ENCODE peak calls at places on chromosomes 7 and 10, in eight cellular contexts. Z is GM23338, N is upper lobe of left lung, Q is brain microvascular endothelial cell, U is foreskin keratinocyte, F is cardiac muscle cell, A is endothelial cell of umbilical vein, D is uterus. B is an unnamed sample.

GRCh38 chr10:84933402-84933801 is 605.0 kb downstream of the CCSER2 start:
- DNase-seq in Z (no peak), U (no peak), F (no peak), Q (no peak), A (no peak), N (no peak), D (no peak), B (no peak)

GRCh38 chr7:158989006-158989405 is 132.6 kb downstream of the DYNC2I1 start:
- DNase-seq in U (no peak), Z (no peak), N (no peak), F (no peak), A (no peak), D (no peak), Q (no peak), B (no peak)

GRCh38 chr10:121942749-121943148 is 14.9 kb upstream of the ATE1 start:
- DNase-seq in Q (peak), U (peak), F (no peak), A (peak), N (peak), Z (no peak), D (no peak), B (peak)

GRCh38 chr7:19519443-19519977 is 189.3 kb downstream of the POLR1F start:
- DNase-seq in U (peak), D (no peak), Q (peak), F (peak), Z (no peak), A (no peak), N (no peak), B (peak)

GRCh38 chr7:98359395-98359794 is 41.5 kb downstream of the BAIAP2L1 start:
- DNase-seq in F (no peak), D (no peak), Q (no peak), N (no peak), A (no peak), U (no peak), Z (no peak), B (no peak)

GRCh38 chr7:140045697-140046096 is 17.1 kb downstream of the PARP12 start:
- DNase-seq in Z (no peak), A (no peak), D (no peak), U (no peak), Q (no peak), N (no peak), F (peak), B (no peak)

GRCh38 chr10:4501306-4501705 is 324.7 kb upstream of the AKR1E2 start:
- DNase-seq in F (no peak), A (peak), Q (peak), Z (no peak), N (no peak), U (no peak), D (no peak), B (no peak)

GRCh38 chr10:127832456-127832855 is 60.3 kb downstream of the CLRN3 start:
- DNase-seq in A (no peak), F (no peak), U (no peak), Q (no peak), N (no peak), D (no peak), Z (peak), B (no peak)

GRCh38 chr10:32189400-32190084 is 133.3 kb upstream of the KIF5B start:
- DNase-seq in D (no peak), N (peak), A (peak), Q (no peak), U (no peak), Z (peak), F (no peak), B (no peak)

GRCh38 chr10:58642283-58642682 is 129.6 kb downstream of the BICC1 start:
- DNase-seq in N (no peak), D (no peak), A (no peak), Z (no peak), F (no peak), Q (no peak), U (no peak), B (no peak)

GRCh38 chr7:76069238-76069638 is 21.3 kb downstream of the MDH2 start:
- DNase-seq in N (peak), A (peak), Z (peak), U (peak), F (peak), Q (peak), D (peak), B (peak)

GRCh38 chr7:112255388-112255720 is 48.9 kb downstream of the ZNF277 start:
- DNase-seq in N (no peak), F (no peak), D (no peak), Z (no peak), Q (no peak), U (no peak), A (no peak), B (no peak)

GRCh38 chr10:3639546-3639945 is 145.5 kb downstream of the KLF6 start:
- DNase-seq in A (no peak), D (no peak), Q (no peak), F (no peak), N (no peak), U (peak), Z (no peak), B (no peak)

GRCh38 chr10:99748823-99749451 is 16.9 kb downstream of the CUTC start:
- DNase-seq in D (no peak), N (no peak), U (no peak), A (no peak), Z (no peak), F (no peak), Q (no peak), B (no peak)

GRCh38 chr10:73790886-73791625 is 5.7 kb downstream of the ZSWIM8 start:
- DNase-seq in U (no peak), D (no peak), A (no peak), F (no peak), Q (no peak), Z (no peak), N (no peak), B (no peak)

GRCh38 chr10:35306852-35307251 is 29.5 kb upstream of the CCNY start:
- DNase-seq in F (no peak), Z (no peak), A (no peak), N (peak), D (no peak), Q (no peak), U (peak), B (peak)

GRCh38 chr10:5575482-5576153 is 50.9 kb downstream of the CALML3 start:
- DNase-seq in F (no peak), A (no peak), U (peak), Q (no peak), Z (no peak), D (peak), N (no peak), B (no peak)

GRCh38 chr10:123621492-123621891 is 44.7 kb upstream of the GPR26 start:
- DNase-seq in U (no peak), A (no peak), Z (no peak), Q (no peak), D (no peak), N (no peak), F (no peak), B (no peak)

GRCh38 chr10:88028654-88029053 is 165.2 kb downstream of the PTEN start:
- DNase-seq in F (no peak), A (no peak), Z (no peak), D (no peak), Q (no peak), U (no peak), N (no peak), B (no peak)

GRCh38 chr7:2944729-2945128 is 98.9 kb downstream of the CARD11 start:
- DNase-seq in Q (no peak), D (no peak), F (no peak), A (no peak), N (peak), Z (no peak), U (no peak), B (no peak)

GRCh38 chr7:15323545-15323944 is 238.3 kb downstream of the AGMO start:
- DNase-seq in Z (no peak), F (no peak), Q (no peak), A (no peak), D (no peak), N (no peak), U (no peak), B (no peak)

GRCh38 chr7:95473276-95473985 is 12.3 kb upstream of the ASB4 start:
- DNase-seq in D (no peak), Q (no peak), Z (no peak), N (no peak), A (no peak), F (no peak), U (no peak), B (no peak)

GRCh38 chr10:119396008-119396708 is 146.4 kb downstream of the RGS10 start:
- DNase-seq in F (no peak), Q (no peak), N (no peak), U (no peak), D (no peak), A (no peak), Z (no peak), B (no peak)

GRCh38 chr7:75575488-75576112 is 83.5 kb downstream of the SPDYE5 start:
- DNase-seq in N (no peak), F (no peak), Q (no peak), D (no peak), Z (no peak), A (no peak), U (no peak), B (no peak)

GRCh38 chr10:132104471-132105301 is 38.9 kb downstream of the JAKMIP3 start:
- DNase-seq in Z (no peak), U (no peak), Q (no peak), F (no peak), D (no peak), N (peak), A (no peak), B (no peak)

GRCh38 chr10:76467104-76467503 is 1035.7 kb downstream of the LRMDA start:
- DNase-seq in D (no peak), U (no peak), Z (no peak), F (no peak), N (no peak), Q (no peak), A (no peak), B (no peak)

GRCh38 chr7:27377988-27378387 is 135.4 kb downstream of the EVX1 start:
- DNase-seq in Q (no peak), Z (peak), F (no peak), U (no peak), A (no peak), N (no peak), D (no peak), B (no peak)

GRCh38 chr10:15325243-15326002 is 45.7 kb downstream of the FAM171A1 start:
- DNase-seq in F (no peak), D (peak), Q (peak), N (no peak), Z (no peak), A (peak), U (peak), B (peak)

GRCh38 chr10:62454696-62455451 is 80.7 kb downstream of the ZNF365 start:
- DNase-seq in U (peak), D (peak), F (no peak), A (no peak), Z (no peak), N (peak), Q (peak), B (peak)

GRCh38 chr7:92665926-92666325 is 75.7 kb upstream of the FAM133B start:
- DNase-seq in U (no peak), A (no peak), Z (no peak), Q (no peak), D (no peak), N (no peak), F (no peak), B (no peak)
- TF ChIP-seq CTCF in U (no peak), A (no peak), Z (no peak), Q (no peak), D (no peak), N (no peak), F (no peak), B (no peak)

GRCh38 chr10:93616844-93617360 is 4.6 kb downstream of the PDE6C start:
- DNase-seq in F (no peak), D (no peak), N (no peak), Q (no peak), Z (no peak), A (no peak), U (no peak), B (no peak)
- H3K27ac ChIP-seq in F (no peak), D (no peak), N (no peak), Q (no peak), Z (no peak), A (no peak), U (no peak), B (no peak)

GRCh38 chr10:17607603-17608332 is 9.4 kb downstream of the HACD1 start:
- DNase-seq in N (no peak), F (peak), Z (peak), D (no peak), Q (peak), U (peak), A (peak), B (peak)
- TF ChIP-seq CTCF in N (peak), F (peak), Z (peak), D (peak), Q (peak), U (peak), A (peak), B (peak)

DNA sequence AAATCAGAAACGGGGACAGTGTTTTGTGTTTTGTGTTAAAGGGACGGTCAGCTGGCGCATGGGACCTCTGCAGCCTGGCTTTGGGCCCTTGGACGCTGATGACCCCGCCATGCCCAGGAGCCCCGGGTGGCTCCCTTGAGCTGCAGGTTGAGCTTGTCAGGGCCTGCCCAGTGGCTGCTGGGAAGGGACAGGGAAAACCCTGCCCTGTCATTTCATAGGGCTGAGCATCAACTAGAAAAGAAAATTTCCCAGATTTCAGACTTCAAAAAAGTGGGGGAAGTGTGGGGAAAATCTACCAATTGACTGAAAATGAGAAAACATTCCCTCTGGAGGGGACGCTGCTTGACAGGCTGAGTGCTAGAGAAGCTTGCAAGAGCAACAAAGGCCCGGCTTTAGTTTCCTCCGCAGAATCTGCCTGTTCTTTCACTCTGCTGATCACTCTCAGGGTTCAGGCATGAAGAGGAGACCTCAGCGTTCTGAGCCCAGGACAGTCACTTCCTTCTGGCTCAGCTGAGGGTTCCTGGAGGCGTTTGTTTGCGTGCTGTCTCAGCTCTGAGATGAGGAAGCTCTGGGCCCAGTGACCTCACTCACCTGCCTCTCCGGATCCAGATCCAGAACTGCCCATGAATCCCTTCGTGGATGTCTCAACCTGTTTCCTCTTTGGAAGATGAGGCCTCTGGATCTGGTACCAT is 18.6 kb upstream of the DNAJB6 start:
- DNase-seq in F (no peak), Q (peak), D (no peak), A (no peak), Z (no peak), N (peak), U (peak), B (no peak)
- H3K27ac ChIP-seq in F (no peak), Q (peak), D (no peak), A (no peak), Z (peak), N (peak), U (peak), B (peak)

DNA sequence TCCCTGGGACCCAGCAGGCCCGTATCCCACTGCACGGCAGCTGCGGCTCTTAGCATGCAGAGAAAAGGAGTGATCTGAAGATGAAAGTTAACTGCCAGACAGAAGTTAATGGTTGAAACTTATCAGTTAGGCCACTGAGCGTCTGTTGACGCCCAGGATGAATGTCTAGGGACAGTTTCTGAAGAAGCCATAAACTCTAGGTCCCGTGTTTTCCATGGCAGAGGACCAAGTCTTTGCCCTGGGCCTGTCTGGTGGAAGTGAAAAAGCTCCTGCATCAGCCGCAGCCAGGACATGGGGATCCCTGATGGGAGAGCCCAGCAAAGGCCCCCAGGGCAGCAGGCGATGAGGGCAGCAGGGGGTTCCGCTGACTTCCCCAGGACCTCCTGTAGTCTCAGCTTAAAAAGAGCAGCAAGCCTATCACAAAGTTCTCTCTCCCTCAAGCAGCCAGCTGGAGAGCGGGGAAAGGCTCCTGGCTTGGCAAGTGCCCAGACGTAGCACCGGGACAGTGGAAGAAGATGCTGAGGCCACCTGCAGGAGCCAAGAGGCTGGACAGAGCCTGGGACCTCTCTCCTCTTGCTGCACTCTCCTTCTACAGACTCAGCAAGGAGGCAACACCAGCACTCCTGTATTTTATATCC is 79.6 kb downstream of the TNS3 start:
- DNase-seq in U (no peak), Q (no peak), F (no peak), N (no peak), Z (no peak), D (no peak), A (no peak), B (no peak)
- TF ChIP-seq CTCF in U (no peak), Q (peak), F (no peak), N (no peak), Z (no peak), D (no peak), A (no peak), B (no peak)

GRCh38 chr10:90960355-90960814 is 39.5 kb upstream of the ANKRD1 start:
- DNase-seq in N (no peak), D (no peak), A (peak), Q (peak), Z (no peak), F (no peak), U (peak), B (peak)

GRCh38 chr10:90964781-90965462 is 44.0 kb upstream of the ANKRD1 start:
- DNase-seq in A (peak), U (no peak), Q (no peak), Z (no peak), N (no peak), D (no peak), F (no peak), B (no peak)

GRCh38 chr10:90963331-90963730 is 42.4 kb upstream of the ANKRD1 start:
- DNase-seq in Z (no peak), D (no peak), F (no peak), N (no peak), A (no peak), U (no peak), Q (no peak), B (no peak)

GRCh38 chr10:90958781-90959180 is 37.9 kb upstream of the ANKRD1 start:
- DNase-seq in N (no peak), A (no peak), U (no peak), D (no peak), Q (no peak), F (no peak), Z (no peak), B (no peak)

DNA sequence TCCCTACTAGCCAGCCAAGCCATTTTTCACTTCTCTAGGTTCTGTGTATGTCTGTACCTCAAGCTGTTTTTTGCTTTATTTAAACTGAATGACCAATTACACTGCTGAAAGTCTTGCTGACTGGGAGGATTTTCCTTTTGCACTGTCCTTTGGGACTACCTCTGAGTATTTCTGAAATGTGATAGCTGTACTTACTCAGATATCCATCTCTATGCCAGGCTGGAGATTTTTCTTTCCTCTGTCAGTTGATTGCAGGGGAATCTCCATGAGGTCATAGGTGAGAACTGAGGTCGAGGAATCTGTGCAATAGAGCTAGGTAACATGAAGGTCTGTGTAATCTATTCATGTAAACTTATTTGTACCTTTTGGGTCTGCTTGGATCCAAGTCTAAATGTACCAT is 38.9 kb upstream of the ANKRD1 start:
- DNase-seq in Q (no peak), U (no peak), N (no peak), A (no peak), F (no peak), Z (no peak), D (no peak), B (no peak)
- H3K27ac ChIP-seq in Q (peak), U (no peak), N (no peak), A (no peak), F (no peak), Z (no peak), D (no peak), B (no peak)

GRCh38 chr7:108660465-108660864 is 90.8 kb downstream of the DNAJB9 start:
- DNase-seq in F (no peak), U (no peak), Q (peak), A (peak), Z (peak), D (no peak), N (no peak), B (no peak)
- TF ChIP-seq CTCF in F (peak), U (peak), Q (peak), A (peak), Z (peak), D (no peak), N (peak), B (no peak)

B was measured in RWPE1.